ENCODE peak calls at places on chromosomes 13 and 19, in nine cellular contexts. One of them, this sample, is unnamed.

GRCh38 chr13:40031031-40031430 is 375.6 kb downstream of the COG6 start:
- DNase-seq in cardiac muscle cell: peak; percentile 84
- DNase-seq in SJSA1: peak; percentile 58
- DNase-seq in lung: no peak
- DNase-seq in activated CD8-positive, alpha-beta memory T cell treated with anti-CD3 and anti-CD28 coated beads for 1 hour: no peak
- DNase-seq in stimulated activated CD8-positive, alpha-beta memory T cell treated with anti-CD3 and anti-CD28 coated beads, Interleukin-4, amount 100 ng/mL, for 4 hours: no peak
- DNase-seq in neural progenitor cell: no peak
- DNase-seq in posterior cingulate gyrus: no peak
- DNase-seq in germinal center: no peak
- DNase-seq in this sample: no peak

GRCh38 chr19:2578391-2578826 is 102.5 kb downstream of the GADD45B start:
- DNase-seq in cardiac muscle cell: peak; percentile 71
- DNase-seq in SJSA1: peak; percentile 88
- DNase-seq in lung: no peak
- DNase-seq in activated CD8-positive, alpha-beta memory T cell treated with anti-CD3 and anti-CD28 coated beads for 1 hour: no peak
- DNase-seq in stimulated activated CD8-positive, alpha-beta memory T cell treated with anti-CD3 and anti-CD28 coated beads, Interleukin-4, amount 100 ng/mL, for 4 hours: no peak
- DNase-seq in neural progenitor cell: peak; percentile 43
- DNase-seq in posterior cingulate gyrus: no peak
- DNase-seq in germinal center: no peak
- DNase-seq in this sample: no peak

GRCh38 chr19:7470540-7471305 is 18.1 kb downstream of the PEX11G start:
- DNase-seq in cardiac muscle cell: no peak
- DNase-seq in SJSA1: no peak
- DNase-seq in lung: no peak
- DNase-seq in activated CD8-positive, alpha-beta memory T cell treated with anti-CD3 and anti-CD28 coated beads for 1 hour: no peak
- DNase-seq in stimulated activated CD8-positive, alpha-beta memory T cell treated with anti-CD3 and anti-CD28 coated beads, Interleukin-4, amount 100 ng/mL, for 4 hours: no peak
- DNase-seq in neural progenitor cell: no peak
- DNase-seq in posterior cingulate gyrus: no peak
- DNase-seq in germinal center: no peak
- DNase-seq in this sample: no peak

GRCh38 chr19:45275370-45275971 is 24.4 kb downstream of the MARK4 start:
- DNase-seq in cardiac muscle cell: peak; percentile 31
- DNase-seq in SJSA1: no peak
- DNase-seq in lung: no peak
- DNase-seq in activated CD8-positive, alpha-beta memory T cell treated with anti-CD3 and anti-CD28 coated beads for 1 hour: no peak
- DNase-seq in stimulated activated CD8-positive, alpha-beta memory T cell treated with anti-CD3 and anti-CD28 coated beads, Interleukin-4, amount 100 ng/mL, for 4 hours: no peak
- DNase-seq in neural progenitor cell: no peak
- DNase-seq in posterior cingulate gyrus: no peak
- DNase-seq in germinal center: no peak
- DNase-seq in this sample: no peak

GRCh38 chr19:14786421-14786851 is 8.1 kb upstream of the ADGRE2 start:
- DNase-seq in cardiac muscle cell: peak; percentile 57
- DNase-seq in SJSA1: no peak
- DNase-seq in lung: no peak
- DNase-seq in activated CD8-positive, alpha-beta memory T cell treated with anti-CD3 and anti-CD28 coated beads for 1 hour: no peak
- DNase-seq in stimulated activated CD8-positive, alpha-beta memory T cell treated with anti-CD3 and anti-CD28 coated beads, Interleukin-4, amount 100 ng/mL, for 4 hours: no peak
- DNase-seq in neural progenitor cell: peak; percentile 80
- DNase-seq in posterior cingulate gyrus: no peak
- DNase-seq in germinal center: peak; percentile 38
- DNase-seq in this sample: no peak

GRCh38 chr19:7831452-7831851 is 1.4 kb downstream of the EVI5L start:
- DNase-seq in cardiac muscle cell: peak; percentile 43
- DNase-seq in SJSA1: no peak
- DNase-seq in lung: no peak
- DNase-seq in activated CD8-positive, alpha-beta memory T cell treated with anti-CD3 and anti-CD28 coated beads for 1 hour: no peak
- DNase-seq in stimulated activated CD8-positive, alpha-beta memory T cell treated with anti-CD3 and anti-CD28 coated beads, Interleukin-4, amount 100 ng/mL, for 4 hours: no peak
- DNase-seq in neural progenitor cell: peak; percentile 79
- DNase-seq in posterior cingulate gyrus: no peak
- DNase-seq in germinal center: no peak
- DNase-seq in this sample: no peak

GRCh38 chr13:109163052-109163413 is 533.6 kb downstream of the MYO16 start:
- DNase-seq in cardiac muscle cell: peak; percentile 23
- DNase-seq in SJSA1: peak; percentile 80
- DNase-seq in lung: no peak
- DNase-seq in activated CD8-positive, alpha-beta memory T cell treated with anti-CD3 and anti-CD28 coated beads for 1 hour: no peak
- DNase-seq in stimulated activated CD8-positive, alpha-beta memory T cell treated with anti-CD3 and anti-CD28 coated beads, Interleukin-4, amount 100 ng/mL, for 4 hours: no peak
- DNase-seq in neural progenitor cell: no peak
- DNase-seq in posterior cingulate gyrus: no peak
- DNase-seq in germinal center: no peak
- DNase-seq in this sample: no peak

GRCh38 chr13:79792716-79793115 is 311.8 kb downstream of the NDFIP2 start:
- DNase-seq in cardiac muscle cell: no peak
- DNase-seq in SJSA1: no peak
- DNase-seq in lung: no peak
- DNase-seq in activated CD8-positive, alpha-beta memory T cell treated with anti-CD3 and anti-CD28 coated beads for 1 hour: no peak
- DNase-seq in stimulated activated CD8-positive, alpha-beta memory T cell treated with anti-CD3 and anti-CD28 coated beads, Interleukin-4, amount 100 ng/mL, for 4 hours: no peak
- DNase-seq in neural progenitor cell: no peak
- DNase-seq in posterior cingulate gyrus: no peak
- DNase-seq in germinal center: no peak
- DNase-seq in this sample: no peak

GRCh38 chr13:42497798-42498197 is 76.2 kb upstream of the TNFSF11 start:
- DNase-seq in cardiac muscle cell: peak; percentile 86
- DNase-seq in SJSA1: no peak
- DNase-seq in lung: no peak
- DNase-seq in activated CD8-positive, alpha-beta memory T cell treated with anti-CD3 and anti-CD28 coated beads for 1 hour: no peak
- DNase-seq in stimulated activated CD8-positive, alpha-beta memory T cell treated with anti-CD3 and anti-CD28 coated beads, Interleukin-4, amount 100 ng/mL, for 4 hours: no peak
- DNase-seq in neural progenitor cell: no peak
- DNase-seq in posterior cingulate gyrus: no peak
- DNase-seq in germinal center: no peak
- DNase-seq in this sample: no peak

GRCh38 chr19:1102407-1103106 is 1.2 kb upstream of the GPX4 start:
- DNase-seq in cardiac muscle cell: peak; percentile 99
- DNase-seq in SJSA1: peak; percentile 96
- DNase-seq in lung: peak; percentile 79
- DNase-seq in activated CD8-positive, alpha-beta memory T cell treated with anti-CD3 and anti-CD28 coated beads for 1 hour: no peak
- DNase-seq in stimulated activated CD8-positive, alpha-beta memory T cell treated with anti-CD3 and anti-CD28 coated beads, Interleukin-4, amount 100 ng/mL, for 4 hours: no peak
- DNase-seq in neural progenitor cell: no peak
- DNase-seq in posterior cingulate gyrus: no peak
- DNase-seq in germinal center: no peak
- DNase-seq in this sample: no peak

GRCh38 chr13:70183041-70183440 is 74.8 kb upstream of the KLHL1 start:
- DNase-seq in cardiac muscle cell: no peak
- DNase-seq in SJSA1: no peak
- DNase-seq in lung: no peak
- DNase-seq in activated CD8-positive, alpha-beta memory T cell treated with anti-CD3 and anti-CD28 coated beads for 1 hour: no peak
- DNase-seq in stimulated activated CD8-positive, alpha-beta memory T cell treated with anti-CD3 and anti-CD28 coated beads, Interleukin-4, amount 100 ng/mL, for 4 hours: no peak
- DNase-seq in neural progenitor cell: no peak
- DNase-seq in posterior cingulate gyrus: no peak
- DNase-seq in germinal center: no peak
- DNase-seq in this sample: no peak

GRCh38 chr13:93039131-93039530 is 187.5 kb upstream of the GPC6 start:
- DNase-seq in cardiac muscle cell: peak; percentile 42
- DNase-seq in SJSA1: no peak
- DNase-seq in lung: no peak
- DNase-seq in activated CD8-positive, alpha-beta memory T cell treated with anti-CD3 and anti-CD28 coated beads for 1 hour: no peak
- DNase-seq in stimulated activated CD8-positive, alpha-beta memory T cell treated with anti-CD3 and anti-CD28 coated beads, Interleukin-4, amount 100 ng/mL, for 4 hours: no peak
- DNase-seq in neural progenitor cell: no peak
- DNase-seq in posterior cingulate gyrus: no peak
- DNase-seq in germinal center: no peak
- DNase-seq in this sample: no peak

GRCh38 chr13:23323946-23324709 is 109.4 kb downstream of the SACS start:
- DNase-seq in cardiac muscle cell: no peak
- DNase-seq in SJSA1: no peak
- DNase-seq in lung: no peak
- DNase-seq in activated CD8-positive, alpha-beta memory T cell treated with anti-CD3 and anti-CD28 coated beads for 1 hour: no peak
- DNase-seq in stimulated activated CD8-positive, alpha-beta memory T cell treated with anti-CD3 and anti-CD28 coated beads, Interleukin-4, amount 100 ng/mL, for 4 hours: no peak
- DNase-seq in neural progenitor cell: peak; percentile 20
- DNase-seq in posterior cingulate gyrus: no peak
- DNase-seq in germinal center: no peak
- DNase-seq in this sample: no peak

GRCh38 chr13:91513790-91514189 is 115.4 kb downstream of the GPC5 start:
- DNase-seq in cardiac muscle cell: no peak
- DNase-seq in SJSA1: no peak
- DNase-seq in lung: no peak
- DNase-seq in activated CD8-positive, alpha-beta memory T cell treated with anti-CD3 and anti-CD28 coated beads for 1 hour: no peak
- DNase-seq in stimulated activated CD8-positive, alpha-beta memory T cell treated with anti-CD3 and anti-CD28 coated beads, Interleukin-4, amount 100 ng/mL, for 4 hours: no peak
- DNase-seq in neural progenitor cell: no peak
- DNase-seq in posterior cingulate gyrus: no peak
- DNase-seq in germinal center: no peak
- DNase-seq in this sample: no peak

GRCh38 chr19:8611391-8611883 is 922 bp upstream of the ADAMTS10 start:
- DNase-seq in cardiac muscle cell: peak; percentile 32
- DNase-seq in SJSA1: no peak
- DNase-seq in lung: no peak
- DNase-seq in activated CD8-positive, alpha-beta memory T cell treated with anti-CD3 and anti-CD28 coated beads for 1 hour: no peak
- DNase-seq in stimulated activated CD8-positive, alpha-beta memory T cell treated with anti-CD3 and anti-CD28 coated beads, Interleukin-4, amount 100 ng/mL, for 4 hours: no peak
- DNase-seq in neural progenitor cell: no peak
- DNase-seq in posterior cingulate gyrus: no peak
- DNase-seq in germinal center: no peak
- DNase-seq in this sample: no peak

GRCh38 chr19:50190439-50190891 is 13.0 kb upstream of the MYH14 start:
- DNase-seq in cardiac muscle cell: no peak
- DNase-seq in SJSA1: no peak
- DNase-seq in lung: no peak
- DNase-seq in activated CD8-positive, alpha-beta memory T cell treated with anti-CD3 and anti-CD28 coated beads for 1 hour: no peak
- DNase-seq in stimulated activated CD8-positive, alpha-beta memory T cell treated with anti-CD3 and anti-CD28 coated beads, Interleukin-4, amount 100 ng/mL, for 4 hours: no peak
- DNase-seq in neural progenitor cell: no peak
- DNase-seq in posterior cingulate gyrus: no peak
- DNase-seq in germinal center: no peak
- DNase-seq in this sample: no peak

GRCh38 chr13:111469916-111470506 is 149.6 kb downstream of the TEX29 start:
- DNase-seq in cardiac muscle cell: no peak
- DNase-seq in SJSA1: no peak
- DNase-seq in lung: no peak
- DNase-seq in activated CD8-positive, alpha-beta memory T cell treated with anti-CD3 and anti-CD28 coated beads for 1 hour: no peak
- DNase-seq in stimulated activated CD8-positive, alpha-beta memory T cell treated with anti-CD3 and anti-CD28 coated beads, Interleukin-4, amount 100 ng/mL, for 4 hours: no peak
- DNase-seq in neural progenitor cell: no peak
- DNase-seq in posterior cingulate gyrus: no peak
- DNase-seq in germinal center: no peak
- DNase-seq in this sample: no peak

GRCh38 chr13:56755181-56755580 is 385.5 kb upstream of the PRR20A start:
- DNase-seq in cardiac muscle cell: peak; percentile 2
- DNase-seq in SJSA1: no peak
- DNase-seq in lung: no peak
- DNase-seq in activated CD8-positive, alpha-beta memory T cell treated with anti-CD3 and anti-CD28 coated beads for 1 hour: no peak
- DNase-seq in stimulated activated CD8-positive, alpha-beta memory T cell treated with anti-CD3 and anti-CD28 coated beads, Interleukin-4, amount 100 ng/mL, for 4 hours: no peak
- DNase-seq in neural progenitor cell: peak; percentile 41
- DNase-seq in posterior cingulate gyrus: no peak
- DNase-seq in germinal center: no peak
- DNase-seq in this sample: no peak

GRCh38 chr19:13077233-13077632 is 25.4 kb downstream of the LYL1 start:
- DNase-seq in cardiac muscle cell: no peak
- DNase-seq in SJSA1: no peak
- DNase-seq in lung: no peak
- DNase-seq in activated CD8-positive, alpha-beta memory T cell treated with anti-CD3 and anti-CD28 coated beads for 1 hour: no peak
- DNase-seq in stimulated activated CD8-positive, alpha-beta memory T cell treated with anti-CD3 and anti-CD28 coated beads, Interleukin-4, amount 100 ng/mL, for 4 hours: no peak
- DNase-seq in neural progenitor cell: no peak
- DNase-seq in posterior cingulate gyrus: no peak
- DNase-seq in germinal center: no peak
- DNase-seq in this sample: no peak

GRCh38 chr19:46480409-46480808 is 9.0 kb upstream of the PNMA8A start:
- DNase-seq in cardiac muscle cell: peak; percentile 89
- DNase-seq in SJSA1: no peak
- DNase-seq in lung: no peak
- DNase-seq in activated CD8-positive, alpha-beta memory T cell treated with anti-CD3 and anti-CD28 coated beads for 1 hour: no peak
- DNase-seq in stimulated activated CD8-positive, alpha-beta memory T cell treated with anti-CD3 and anti-CD28 coated beads, Interleukin-4, amount 100 ng/mL, for 4 hours: no peak
- DNase-seq in neural progenitor cell: peak; percentile 65
- DNase-seq in posterior cingulate gyrus: no peak
- DNase-seq in germinal center: no peak
- DNase-seq in this sample: no peak

This sample was measured in CD4-positive, CD25-positive, alpha-beta regulatory T cell.